ENCODE peak calls at places on chromosomes 7 and 10, in six cellular contexts. C is neural progenitor cell; M is CD8-positive, alpha-beta T cell; T is BE2C; I is mammary epithelial cell; U is lower lobe of right lung. K is an unnamed sample. For H3K4me1, the result is how much of the 10 kb centered on the place peaks cover.

GRCh38 chr7:53238021-53238605 is 202.7 kb downstream of the POM121L12 start:
- DNase-seq in M (no peak), C (no peak), U (no peak), I (no peak), T (no peak), K (no peak)

GRCh38 chr10:131928248-131929095 is 27.7 kb downstream of the PPP2R2D start:
- DNase-seq in C (no peak), U (no peak), I (peak), T (no peak), M (no peak), K (no peak)

GRCh38 chr10:5840314-5841307 is 27.4 kb upstream of the GDI2 start:
- DNase-seq in M (no peak), U (no peak), I (no peak), T (peak), C (peak), K (no peak)

GRCh38 chr10:124417846-124418725 is 637 bp downstream of the OAT start:
- DNase-seq in C (peak), U (peak), T (peak), I (peak), M (peak), K (peak)

GRCh38 chr7:79157281-79157680 is 296.2 kb downstream of the MAGI2 start:
- DNase-seq in T (no peak), I (no peak), C (no peak), U (no peak), M (no peak), K (no peak)

GRCh38 chr7:100220833-100221718 is 1.3 kb downstream of the PVRIG start:
- DNase-seq in U (no peak), M (peak), I (no peak), T (no peak), C (no peak), K (no peak)

GRCh38 chr7:155509725-155510551 is 36.4 kb downstream of the CNPY1 start:
- DNase-seq in T (no peak), M (no peak), I (no peak), C (peak), U (no peak), K (no peak)

GRCh38 chr10:133420028-133420427 is 4.4 kb downstream of the SPRN start:
- DNase-seq in M (no peak), C (no peak), I (no peak), T (no peak), U (no peak), K (no peak)

GRCh38 chr7:133299620-133300019 is 46.7 kb downstream of the EXOC4 start:
- DNase-seq in C (no peak), I (no peak), U (no peak), M (no peak), T (no peak), K (no peak)

GRCh38 chr10:119700321-119700954 is 25.4 kb upstream of the INPP5F start:
- DNase-seq in T (no peak), M (no peak), C (no peak), U (no peak), I (no peak), K (no peak)

GRCh38 chr10:46077616-46078268 is 31.7 kb upstream of the MSMB start:
- DNase-seq in U (no peak), T (no peak), M (no peak), C (no peak), I (no peak), K (no peak)

GRCh38 chr10:6408799-6409198 is 171.3 kb downstream of the PRKCQ start:
- DNase-seq in I (no peak), C (no peak), U (no peak), T (no peak), M (no peak), K (no peak)

GRCh38 chr10:21334891-21335696 is 190.4 kb downstream of the SKIDA1 start:
- DNase-seq in T (peak), M (no peak), U (no peak), I (peak), C (no peak), K (peak)

GRCh38 chr10:21337171-21337792 is 188.2 kb downstream of the SKIDA1 start:
- DNase-seq in U (no peak), C (no peak), M (no peak), T (no peak), I (no peak), K (peak)

GRCh38 chr10:21340341-21340740 is 185.1 kb downstream of the SKIDA1 start:
- DNase-seq in I (no peak), C (no peak), U (no peak), M (no peak), T (no peak), K (no peak)

GRCh38 chr10:21330628-21331020 is 194.9 kb downstream of the SKIDA1 start:
- DNase-seq in T (no peak), I (no peak), C (no peak), U (no peak), M (no peak), K (no peak)

DNA sequence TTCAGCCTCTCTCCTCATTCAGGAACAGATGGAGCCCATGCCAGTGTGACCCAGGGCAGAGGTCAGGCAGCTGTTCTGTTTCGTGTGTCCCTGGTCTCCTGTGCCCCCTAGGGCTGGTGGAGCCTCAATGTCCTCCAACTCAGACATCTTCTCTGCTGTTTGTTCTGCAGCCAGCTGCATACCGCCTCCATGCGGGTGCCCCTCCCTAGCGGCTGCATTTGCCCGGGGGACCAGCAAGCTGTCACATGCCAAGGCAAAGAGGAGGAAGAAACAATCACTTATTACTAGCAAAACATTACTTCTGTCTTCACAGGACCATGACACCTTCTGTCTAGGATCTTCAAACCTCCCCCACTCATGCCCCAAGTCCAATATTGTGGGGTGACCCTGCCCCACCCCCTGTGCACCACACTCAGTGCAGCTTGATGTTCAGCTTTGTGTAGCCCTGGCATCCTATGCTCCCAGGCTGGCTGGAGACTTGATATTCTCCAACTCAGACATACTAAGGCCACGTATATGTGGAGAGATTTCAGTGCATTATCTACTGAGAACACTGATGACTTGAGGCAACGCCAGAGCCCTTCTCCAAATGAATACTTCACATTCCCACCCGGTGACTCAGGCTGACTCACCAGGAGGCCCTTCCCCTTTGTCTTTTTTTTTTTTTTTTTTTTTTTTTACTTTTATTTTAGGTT is 188.9 kb downstream of the SKIDA1 start:
- DNase-seq in U (no peak), C (peak), T (peak), I (peak), M (no peak), K (peak)
- H3K4me1 ChIP-seq in U (under half), C (under half), T (under half), I (under half), M (under half), K (under half)

GRCh38 chr7:153090757-153091156 is 331.2 kb downstream of the ACTR3B start:
- DNase-seq in M (no peak), U (no peak), I (no peak), T (no peak), C (no peak), K (no peak)
- TF ChIP-seq CTCF in M (no peak), U (no peak), I (no peak), T (peak), C (peak), K (no peak)

DNA sequence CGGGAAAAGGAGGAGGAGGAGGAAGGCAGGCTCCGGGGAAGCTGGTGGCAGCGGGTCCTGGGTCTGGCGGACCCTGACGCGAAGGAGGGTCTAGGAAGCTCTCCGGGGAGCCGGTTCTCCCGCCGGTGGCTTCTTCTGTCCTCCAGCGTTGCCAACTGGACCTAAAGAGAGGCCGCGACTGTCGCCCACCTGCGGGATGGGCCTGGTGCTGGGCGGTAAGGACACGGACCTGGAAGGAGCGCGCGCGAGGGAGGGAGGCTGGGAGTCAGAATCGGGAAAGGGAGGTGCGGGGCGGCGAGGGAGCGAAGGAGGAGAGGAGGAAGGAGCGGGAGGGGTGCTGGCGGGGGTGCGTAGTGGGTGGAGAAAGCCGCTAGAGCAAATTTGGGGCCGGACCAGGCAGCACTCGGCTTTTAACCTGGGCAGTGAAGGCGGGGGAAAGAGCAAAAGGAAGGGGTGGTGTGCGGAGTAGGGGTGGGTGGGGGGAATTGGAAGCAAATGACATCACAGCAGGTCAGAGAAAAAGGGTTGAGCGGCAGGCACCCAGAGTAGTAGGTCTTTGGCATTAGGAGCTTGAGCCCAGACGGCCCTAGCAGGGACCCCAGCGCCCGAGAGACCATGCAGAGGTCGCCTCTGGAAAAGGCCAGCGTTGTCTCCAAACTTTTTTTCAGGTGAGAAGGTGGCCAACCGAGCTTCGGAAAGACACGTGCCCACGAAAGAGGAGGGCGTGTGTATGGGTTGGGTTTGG is at the start of gene CFTR:
- DNase-seq in T (no peak), I (no peak), M (no peak), C (peak), U (peak), K (peak)
- H3K4me3 ChIP-seq in T (no peak), I (no peak), M (no peak), C (peak), U (peak), K (peak)

DNA sequence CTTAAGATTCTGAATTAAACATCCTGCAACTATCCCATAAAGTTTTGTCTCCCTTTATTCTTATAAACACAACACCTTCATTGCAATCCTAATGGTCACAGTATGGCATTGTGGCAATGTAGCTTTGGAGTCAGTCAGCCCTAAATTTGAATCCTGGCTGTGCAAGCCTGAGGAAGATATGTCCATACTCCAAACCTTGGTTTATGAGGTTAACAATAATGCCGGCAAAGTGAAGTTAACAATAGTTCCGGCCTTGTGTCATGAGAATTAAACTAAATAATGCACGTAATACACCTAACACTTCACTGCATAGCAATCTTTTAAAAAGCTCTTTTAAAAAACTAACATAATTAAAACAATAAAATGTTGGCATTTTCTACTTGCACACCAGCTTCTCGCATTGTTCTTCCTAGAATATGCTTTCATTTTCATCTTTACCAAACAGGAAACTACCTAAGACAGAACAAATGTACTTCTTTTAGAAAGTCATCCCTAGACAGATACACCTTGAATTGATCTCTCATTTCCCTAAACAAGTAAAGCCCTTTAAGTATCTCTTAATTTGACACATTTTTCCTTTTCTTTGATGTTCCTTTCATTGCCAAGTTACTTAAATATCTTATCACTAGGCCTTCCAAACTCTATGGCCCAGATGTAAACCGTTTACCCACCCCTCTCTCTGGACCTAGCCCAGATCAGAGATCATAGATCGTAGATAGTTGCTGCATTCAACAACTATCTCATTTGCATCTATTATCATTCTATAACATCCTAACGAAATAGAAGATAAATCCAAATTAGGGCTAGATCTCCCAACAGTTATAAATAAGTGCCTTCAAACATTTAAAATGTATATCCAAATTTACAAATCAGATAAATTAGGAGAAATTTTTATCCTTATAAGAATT is 66.7 kb downstream of the CREB3L2 start:
- DNase-seq in U (no peak), T (no peak), M (no peak), C (no peak), I (no peak), K (no peak)
- H3K4me1 ChIP-seq in U (half or more), T (under half), M (under half), C (under half), I (half or more), K (half or more)

GRCh38 chr7:105584165-105584564 is 2.9 kb upstream of the EFCAB10 start:
- DNase-seq in U (no peak), C (no peak), I (no peak), T (no peak), M (no peak), K (no peak)

GRCh38 chr7:105587899-105588690 is 6.8 kb upstream of the EFCAB10 start:
- DNase-seq in I (no peak), M (no peak), U (no peak), T (peak), C (no peak), K (no peak)

GRCh38 chr7:105583061-105583460 is 1.8 kb upstream of the EFCAB10 start:
- DNase-seq in T (no peak), C (no peak), U (no peak), I (no peak), M (no peak), K (no peak)

GRCh38 chr7:105589221-105590077 is 8.2 kb upstream of the EFCAB10 start:
- DNase-seq in I (peak), M (peak), U (no peak), T (peak), C (peak), K (no peak)

GRCh38 chr7:105585850-105586500 is 4.7 kb upstream of the EFCAB10 start:
- DNase-seq in C (no peak), U (no peak), M (no peak), T (no peak), I (no peak), K (no peak)
- TF ChIP-seq CTCF in C (no peak), U (no peak), M (no peak), T (no peak), I (no peak), K (no peak)

GRCh38 chr10:72261323-72262018 is 12.3 kb upstream of the DDIT4 start:
- DNase-seq in T (peak), I (peak), C (no peak), M (no peak), U (no peak), K (no peak)
- H3K4me3 ChIP-seq in T (peak), I (peak), C (peak), M (peak), U (peak), K (peak)

GRCh38 chr7:27377988-27378387 is 135.4 kb downstream of the EVX1 start:
- DNase-seq in C (no peak), T (peak), I (no peak), M (no peak), U (no peak), K (no peak)
- H3K4me1 ChIP-seq in C (under half), T (under half), I (under half), M (under half), U (under half), K (under half)

DNA sequence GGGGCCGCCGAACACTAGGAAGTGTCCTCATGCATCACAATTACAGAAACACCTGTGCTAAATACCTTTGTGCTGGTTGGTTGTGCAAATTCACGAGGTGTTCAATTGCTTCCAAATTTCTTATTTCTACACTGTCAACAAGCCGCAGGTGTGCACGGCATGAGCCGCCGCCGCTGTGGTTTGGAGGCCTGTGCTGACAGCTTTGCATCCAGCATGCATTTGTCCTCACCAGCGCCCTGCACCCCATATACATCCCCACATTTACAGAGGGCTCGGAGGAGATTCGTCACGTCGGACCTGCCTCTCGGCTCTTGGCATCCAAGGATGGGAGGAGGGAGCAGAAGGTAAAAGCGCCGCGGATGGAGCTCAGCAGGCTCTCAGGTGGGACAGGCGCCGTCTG is 305.3 kb upstream of the MKI67 start:
- DNase-seq in U (no peak), T (no peak), I (no peak), C (no peak), M (no peak), K (no peak)
- TF ChIP-seq CTCF in U (no peak), T (no peak), I (no peak), C (no peak), M (no peak), K (no peak)

DNA sequence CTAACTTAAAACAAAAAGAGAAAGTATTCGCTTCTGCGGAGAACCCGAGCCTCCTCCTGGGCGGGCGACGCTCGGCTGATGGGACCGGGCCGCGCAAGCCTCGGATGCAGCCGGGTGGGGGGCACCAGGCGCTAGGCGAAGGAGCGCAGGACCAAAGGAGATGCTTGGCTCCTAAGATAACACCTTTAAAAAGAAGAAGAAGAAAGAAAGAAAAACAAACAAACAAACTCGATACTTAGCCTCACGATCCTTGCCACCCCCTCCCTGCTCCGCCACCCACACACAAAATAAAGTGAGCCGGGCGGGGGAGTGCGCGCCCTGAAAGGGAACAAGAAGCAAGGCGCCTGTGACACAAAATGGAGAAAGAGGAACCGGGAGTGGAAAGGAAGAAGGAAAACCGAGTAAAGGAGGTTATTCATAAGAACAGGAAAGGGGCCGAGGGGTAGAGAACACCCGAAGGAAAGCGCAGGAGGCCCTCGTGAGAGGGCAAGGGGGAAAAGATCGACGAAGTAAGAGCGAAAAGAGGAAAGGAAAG is 34.0 kb upstream of the EBLN1 start:
- DNase-seq in I (peak), C (peak), U (peak), M (peak), T (peak), K (no peak)
- H3K4me3 ChIP-seq in I (peak), C (peak), U (peak), M (peak), T (peak), K (peak)